ENCODE peak calls at places on chromosome 19, in four cellular contexts. D is pons, J is EL, T is tibial artery. Z is an unnamed sample.

GRCh38 chr19:35194022-35194984 is 34.2 kb downstream of the FAM187B start:
- DNase-seq in J (no peak), T (no peak), D (no peak), Z (no peak)

GRCh38 chr19:50705422-50706019 is 14.1 kb downstream of the SHANK1 start:
- DNase-seq in J (peak; percentile 79), T (no peak), D (no peak), Z (no peak)

GRCh38 chr19:46608581-46609345 is 7.6 kb downstream of the CALM3 start:
- DNase-seq in J (no peak), D (no peak), T (peak; percentile 54), Z (peak; percentile 27)

GRCh38 chr19:34794289-34794960 is 21.4 kb upstream of the ZNF599 start:
- DNase-seq in T (no peak), D (no peak), J (no peak), Z (no peak)

GRCh38 chr19:3192684-3193083 is 7.0 kb downstream of the NCLN start:
- DNase-seq in D (no peak), J (no peak), T (no peak), Z (no peak)

GRCh38 chr19:14476663-14477401 is 1.7 kb upstream of the PTGER1 start:
- DNase-seq in J (peak; percentile 57), D (no peak), T (no peak), Z (no peak)

GRCh38 chr19:52270266-52270885 is 989 bp downstream of the ZNF766 start:
- DNase-seq in T (no peak), D (peak; percentile 4), J (peak; percentile 25), Z (no peak)

GRCh38 chr19:6457958-6458694 is 1.5 kb downstream of the SLC25A23 start:
- DNase-seq in D (no peak), J (peak; percentile 23), T (no peak), Z (no peak)

GRCh38 chr19:33798701-33799111 is 2.0 kb downstream of the KCTD15 start:
- DNase-seq in D (no peak), J (no peak), T (no peak), Z (no peak)

GRCh38 chr19:10604460-10604980 is 17.4 kb upstream of the AP1M2 start:
- DNase-seq in D (no peak), J (peak; percentile 37), T (no peak), Z (peak; percentile 57)

GRCh38 chr19:38735257-38735686 is 9.0 kb downstream of the CAPN12 start:
- DNase-seq in T (peak; percentile 67), D (no peak), J (no peak), Z (peak; percentile 67)

GRCh38 chr19:58086825-58087710 is 11.0 kb downstream of the ZSCAN18 start:
- DNase-seq in D (no peak), J (no peak), T (no peak), Z (no peak)

GRCh38 chr19:30153326-30154210 is 211.5 kb downstream of the URI1 start:
- DNase-seq in J (no peak), T (no peak), D (no peak), Z (no peak)

GRCh38 chr19:35757231-35757748 is 461 bp upstream of the HSPB6 start:
- DNase-seq in D (peak; percentile 39), J (peak; percentile 96), T (peak; percentile 98), Z (peak; percentile 92)

GRCh38 chr19:55694656-55695491 is 19.8 kb downstream of the EPN1 start:
- DNase-seq in J (no peak), T (peak; percentile 60), D (no peak), Z (no peak)

GRCh38 chr19:18119243-18120105 is 21.9 kb downstream of the MAST3 start:
- DNase-seq in T (no peak), D (no peak), J (no peak), Z (no peak)

GRCh38 chr19:12884926-12885748 is 1.9 kb downstream of the KLF1 start:
- DNase-seq in J (peak; percentile 51), T (peak; percentile 74), D (peak; percentile 26), Z (peak; percentile 67)

GRCh38 chr19:15629003-15629880 is 11.5 kb upstream of the CYP4F3 start:
- DNase-seq in T (peak; percentile 79), J (peak; percentile 43), D (peak; percentile 30), Z (peak; percentile 74)

GRCh38 chr19:10193666-10194499 is 870 bp downstream of the DNMT1 start:
- DNase-seq in J (peak; percentile 74), T (no peak), D (peak; percentile 7), Z (no peak)

GRCh38 chr19:13154911-13155471 is 4.8 kb downstream of the IER2 start:
- DNase-seq in T (peak; percentile 86), J (peak; percentile 78), D (peak; percentile 51), Z (peak; percentile 69)

GRCh38 chr19:14786421-14786851 is 8.1 kb upstream of the ADGRE2 start:
- DNase-seq in T (peak; percentile 51), J (peak; percentile 19), D (no peak), Z (no peak)

GRCh38 chr19:10602330-10603083 is 15.4 kb upstream of the AP1M2 start:
- DNase-seq in T (peak; percentile 90), J (peak; percentile 80), D (peak; percentile 75), Z (peak; percentile 89)

GRCh38 chr19:49488046-49488862 is 846 bp downstream of the RPL13A start:
- DNase-seq in T (no peak), D (no peak), J (peak; percentile 25), Z (no peak)

GRCh38 chr19:51456541-51457290 is 1.5 kb downstream of the SIGLEC8 start:
- DNase-seq in T (no peak), D (peak; percentile 69), J (no peak), Z (no peak)

GRCh38 chr19:57135797-57136196 is 9.2 kb downstream of the ZIM3 start:
- DNase-seq in J (no peak), D (no peak), T (no peak), Z (no peak)

GRCh38 chr19:28468701-28469459 is 744.1 kb downstream of the UQCRFS1 start:
- DNase-seq in J (peak; percentile 45), T (no peak), D (no peak), Z (no peak)

GRCh38 chr19:45339629-45340028 is 921 bp upstream of the KLC3 start:
- DNase-seq in D (no peak), T (no peak), J (no peak), Z (no peak)

GRCh38 chr19:1396019-1396767 is 5.1 kb downstream of the GAMT start:
- DNase-seq in J (no peak), T (no peak), D (no peak), Z (no peak)

GRCh38 chr19:43895727-43896126 is 39.4 kb downstream of the ZNF45 start:
- DNase-seq in J (no peak), T (no peak), D (no peak), Z (no peak)

Z was measured in psoas muscle.